ENCODE peak calls at places on chromosomes 12 and 14, in seven cellular contexts. O is sigmoid colon; A is upper lobe of right lung; S is transverse colon; Y is psoas muscle; L is effector memory CD4-positive, alpha-beta T cell; H is naive thymus-derived CD4-positive, alpha-beta T cell. T is an unnamed sample. For H3K4me1 and H3K9me3, the result is how much of the 10 kb centered on the place peaks cover.

GRCh38 chr12:93090768-93091172 is 161.7 kb upstream of the EEA1 start:
- DNase-seq in O (no peak), Y (no peak), S (no peak), A (no peak), H (no peak), L (no peak), T (no peak)

GRCh38 chr12:110765144-110765543 is 22.5 kb upstream of the PPP1CC start:
- DNase-seq in S (peak), H (no peak), L (no peak), Y (no peak), A (no peak), O (no peak), T (no peak)

GRCh38 chr12:57837779-57838562 is 8.6 kb downstream of the CTDSP2 start:
- DNase-seq in A (peak), O (no peak), Y (no peak), S (no peak), L (no peak), H (peak), T (peak)

GRCh38 chr14:21026251-21026987 is 1.6 kb upstream of the NDRG2 start:
- DNase-seq in S (no peak), L (no peak), O (peak), A (no peak), Y (peak), H (no peak), T (no peak)

GRCh38 chr12:93793007-93793406 is 115.8 kb downstream of the CRADD start:
- DNase-seq in A (no peak), L (no peak), S (no peak), O (no peak), Y (no peak), H (no peak), T (no peak)

GRCh38 chr12:105057174-105057573 is 27.1 kb downstream of the ALDH1L2 start:
- DNase-seq in Y (no peak), A (no peak), H (no peak), L (no peak), O (no peak), S (no peak), T (no peak)

GRCh38 chr14:69716483-69717187 is 50.3 kb upstream of the SRSF5 start:
- DNase-seq in O (no peak), Y (no peak), H (no peak), A (no peak), S (peak), L (peak), T (peak)

GRCh38 chr12:6771091-6771495 is 1.2 kb upstream of the LAG3 start:
- DNase-seq in H (no peak), Y (no peak), L (no peak), S (no peak), A (no peak), O (peak), T (no peak)

GRCh38 chr14:76957224-76957881 is 71.2 kb downstream of the IRF2BPL start:
- DNase-seq in Y (no peak), H (no peak), A (no peak), O (no peak), S (no peak), L (no peak), T (no peak)

DNA sequence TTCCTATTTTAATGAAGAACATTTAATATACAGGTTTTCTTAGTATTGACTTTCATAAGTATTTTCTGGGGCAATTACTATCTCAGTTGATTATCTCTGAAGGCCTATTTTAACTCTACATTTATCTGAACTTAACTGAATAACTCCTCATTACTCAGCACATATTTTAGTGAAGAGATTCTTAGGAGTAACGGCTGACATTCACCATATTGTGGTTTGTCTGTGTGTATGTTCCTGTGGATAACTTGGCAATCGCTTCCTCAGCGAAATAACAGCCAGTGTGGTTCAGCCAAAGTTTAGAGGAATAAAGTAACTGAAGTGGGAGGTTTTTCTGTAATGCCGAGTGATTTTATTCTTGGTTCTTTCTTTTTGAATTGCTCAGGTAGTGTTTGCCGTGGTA is 168.0 kb downstream of the RAD51B start:
- DNase-seq in Y (no peak), S (no peak), H (no peak), O (no peak), L (no peak), A (no peak), T (no peak)
- H3K27ac ChIP-seq in Y (no peak), S (peak), H (no peak), O (peak), L (no peak), A (peak), T (no peak)

DNA sequence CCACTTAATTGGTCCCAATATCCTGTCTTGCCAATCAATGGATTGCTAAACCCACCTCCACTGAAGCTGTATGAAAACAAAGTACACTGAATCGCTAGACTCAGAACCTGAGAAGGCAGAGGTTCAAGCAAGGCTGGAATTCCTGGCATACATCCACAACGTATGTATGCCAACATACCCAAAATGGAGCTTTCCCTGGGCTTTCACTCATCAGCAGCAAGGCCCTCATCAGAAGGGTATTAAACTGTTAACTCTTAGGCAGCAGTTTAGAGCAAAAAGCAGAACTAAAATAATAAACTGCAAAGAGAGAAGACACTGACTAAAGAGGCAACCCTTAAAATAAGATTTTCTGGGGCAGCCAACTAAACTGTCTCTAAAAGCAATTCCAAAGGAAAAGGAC is 13.6 kb downstream of the MED13L start:
- DNase-seq in Y (no peak), S (no peak), H (no peak), O (no peak), A (no peak), L (no peak), T (no peak)
- H3K4me1 ChIP-seq in Y (half or more), S (half or more), H (under half), O (under half), A (half or more), L (under half), T (half or more)

GRCh38 chr14:23667134-23667533 is 31.0 kb downstream of the DHRS2 start:
- DNase-seq in H (no peak), Y (no peak), O (no peak), A (no peak), L (no peak), S (no peak), T (no peak)

GRCh38 chr14:23665302-23666016 is 29.3 kb downstream of the DHRS2 start:
- DNase-seq in Y (no peak), O (no peak), S (no peak), H (no peak), L (no peak), A (no peak), T (no peak)

GRCh38 chr14:23670489-23670888 is 34.3 kb downstream of the DHRS2 start:
- DNase-seq in A (no peak), S (no peak), Y (no peak), O (no peak), L (no peak), H (no peak), T (no peak)

GRCh38 chr14:23672200-23672599 is 36.0 kb downstream of the DHRS2 start:
- DNase-seq in Y (no peak), S (no peak), L (no peak), A (no peak), H (no peak), O (no peak), T (no peak)

GRCh38 chr14:23669441-23669840 is 33.3 kb downstream of the DHRS2 start:
- DNase-seq in H (no peak), Y (no peak), S (no peak), L (no peak), A (no peak), O (no peak), T (no peak)
- H3K9me3 ChIP-seq in H (under half), Y (under half), S (under half), L (under half), A (under half), O (under half), T (under half)

GRCh38 chr12:67592228-67593011 is 56.1 kb upstream of the DYRK2 start:
- DNase-seq in L (no peak), H (peak), O (no peak), Y (no peak), S (no peak), A (no peak), T (no peak)
- H3K27ac ChIP-seq in L (peak), H (no peak), O (no peak), Y (no peak), S (no peak), A (no peak), T (peak)

GRCh38 chr12:116187158-116187511 is 90.4 kb downstream of the MED13L start:
- DNase-seq in H (no peak), O (no peak), L (no peak), A (no peak), S (no peak), Y (no peak), T (no peak)

GRCh38 chr12:116189692-116190091 is 87.8 kb downstream of the MED13L start:
- DNase-seq in O (no peak), A (no peak), L (no peak), H (no peak), Y (no peak), S (no peak), T (no peak)

GRCh38 chr12:116186482-116187157 is 90.9 kb downstream of the MED13L start:
- DNase-seq in H (no peak), S (no peak), Y (no peak), O (no peak), A (no peak), L (no peak), T (no peak)

GRCh38 chr12:116184766-116185165 is 92.7 kb downstream of the MED13L start:
- DNase-seq in H (no peak), Y (no peak), A (no peak), S (no peak), L (no peak), O (no peak), T (no peak)

DNA sequence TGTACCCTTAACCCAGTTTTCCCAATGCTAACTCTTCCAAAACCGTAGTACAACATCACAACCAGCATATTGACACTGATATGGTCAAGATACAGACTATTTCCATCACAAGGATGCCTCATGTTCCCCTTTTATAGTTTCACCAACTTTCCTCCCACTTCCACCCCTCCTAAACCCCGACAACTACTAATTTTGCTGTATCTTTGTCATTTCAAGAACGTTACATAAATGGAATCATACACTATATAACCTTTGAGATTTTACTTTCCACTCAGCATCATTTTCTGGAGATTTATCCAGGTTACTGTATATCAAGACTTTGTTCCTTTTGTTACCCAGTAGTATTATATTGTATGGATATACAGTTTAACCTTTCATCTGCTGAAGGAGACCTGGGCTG is 88.9 kb downstream of the MED13L start:
- DNase-seq in H (no peak), L (no peak), A (no peak), S (no peak), O (no peak), Y (no peak), T (no peak)
- H3K4me1 ChIP-seq in H (under half), L (under half), A (half or more), S (under half), O (under half), Y (half or more), T (half or more)